ENCODE peak calls at places on chromosome 11, in nine cellular contexts. I, W, A, H, E, Y, Q, M and O are unnamed samples.

GRCh38 chr11:33835143-33835878 is 56.6 kb downstream of the LMO2 start:
- DNase-seq in Y (peak; percentile 80), E (peak; percentile 68), Q (no peak), H (no peak), I (no peak), W (no peak), M (peak; percentile 60), A (no peak), O (peak; percentile 64)

GRCh38 chr11:28834877-28835276 is 726.7 kb downstream of the METTL15 start:
- DNase-seq in I (no peak), Q (no peak), M (peak; percentile 32), E (peak; percentile 84), Y (peak; percentile 95), A (no peak), H (no peak), W (no peak), O (peak; percentile 75)

GRCh38 chr11:47560431-47560830 is 5.0 kb upstream of the PTPMT1 start:
- DNase-seq in Y (no peak), W (no peak), H (no peak), E (peak; percentile 46), A (no peak), I (no peak), M (no peak), Q (no peak), O (no peak)

GRCh38 chr11:44316388-44317240 is 6.7 kb upstream of the ALX4 start:
- DNase-seq in Y (no peak), A (no peak), W (peak; percentile 35), M (no peak), E (no peak), Q (no peak), I (no peak), H (no peak), O (no peak)

GRCh38 chr11:83662494-83662893 is 376.3 kb upstream of the CCDC90B start:
- DNase-seq in H (no peak), I (no peak), Q (no peak), W (no peak), E (no peak), Y (no peak), A (no peak), M (no peak), O (no peak)

GRCh38 chr11:63933459-63933858 is 5.3 kb upstream of the NAA40 start:
- DNase-seq in Q (no peak), Y (no peak), A (no peak), E (no peak), H (no peak), I (no peak), M (no peak), W (no peak), O (no peak)

GRCh38 chr11:110098645-110099044 is 5.5 kb downstream of the ZC3H12C start:
- DNase-seq in M (no peak), A (no peak), I (no peak), Y (no peak), E (peak; percentile 86), H (no peak), Q (no peak), W (no peak), O (no peak)

GRCh38 chr11:126189109-126189929 is 22.1 kb downstream of the RPUSD4 start:
- DNase-seq in I (no peak), Y (no peak), W (no peak), E (no peak), A (no peak), M (no peak), H (no peak), Q (no peak), O (no peak)

GRCh38 chr11:6746086-6746618 is 25.6 kb downstream of the OR2AG2 start:
- DNase-seq in Y (no peak), W (no peak), I (no peak), Q (peak; percentile 33), A (no peak), M (no peak), E (no peak), H (no peak), O (no peak)

GRCh38 chr11:77030834-77031414 is 3.3 kb upstream of the B3GNT6 start:
- DNase-seq in W (no peak), A (no peak), I (no peak), E (no peak), H (no peak), M (no peak), Q (no peak), Y (no peak), O (no peak)

GRCh38 chr11:118524757-118525465 is 2.4 kb upstream of the TTC36 start:
- DNase-seq in Q (no peak), E (no peak), H (no peak), A (no peak), W (no peak), I (no peak), M (no peak), Y (peak; percentile 13), O (no peak)

GRCh38 chr11:9808943-9809342 is 145.1 kb downstream of the SWAP70 start:
- DNase-seq in I (no peak), H (no peak), M (no peak), A (no peak), Y (peak; percentile 86), Q (no peak), W (no peak), E (no peak), O (no peak)

GRCh38 chr11:655036-655726 is 18.1 kb downstream of the DRD4 start:
- DNase-seq in A (peak; percentile 53), I (no peak), Q (no peak), Y (no peak), H (no peak), W (no peak), M (peak; percentile 39), E (peak; percentile 46), O (no peak)

GRCh38 chr11:71574418-71574817 is 8.3 kb downstream of the KRTAP5-11 start:
- DNase-seq in Y (no peak), H (no peak), M (no peak), E (no peak), I (no peak), A (no peak), W (no peak), Q (no peak), O (no peak)

GRCh38 chr11:6557063-6557462 is 46.4 kb downstream of the RRP8 start:
- DNase-seq in M (no peak), A (no peak), I (no peak), Q (no peak), W (no peak), Y (no peak), H (no peak), E (no peak), O (no peak)

GRCh38 chr11:69912161-69912910 is 93.1 kb upstream of the FGF3 start:
- DNase-seq in I (peak; percentile 12), M (no peak), Q (no peak), E (no peak), H (no peak), W (peak; percentile 24), Y (no peak), A (no peak), O (no peak)

GRCh38 chr11:80317612-80318011 is 876.8 kb upstream of the TENM4 start:
- DNase-seq in Q (no peak), H (no peak), A (no peak), Y (no peak), I (no peak), E (no peak), W (no peak), M (no peak), O (no peak)

GRCh38 chr11:24661313-24661712 is 164.5 kb downstream of the LUZP2 start:
- DNase-seq in Y (no peak), W (no peak), H (no peak), Q (no peak), M (no peak), A (no peak), I (peak; percentile 12), E (no peak), O (no peak)

GRCh38 chr11:45662096-45662664 is 3.2 kb downstream of the CHST1 start:
- DNase-seq in H (no peak), Q (no peak), Y (no peak), A (no peak), W (no peak), M (no peak), E (no peak), I (no peak), O (no peak)

GRCh38 chr11:45664376-45665205 is 831 bp downstream of the CHST1 start:
- DNase-seq in I (no peak), A (no peak), H (peak; percentile 22), Y (no peak), W (no peak), E (no peak), M (no peak), Q (no peak), O (no peak)

GRCh38 chr11:45665206-45665932 is at the start of gene CHST1:
- DNase-seq in M (no peak), E (no peak), I (peak; percentile 45), Q (no peak), H (peak; percentile 78), A (peak; percentile 65), W (peak; percentile 47), Y (peak; percentile 32), O (no peak)

GRCh38 chr11:45662665-45663485 is 2.5 kb downstream of the CHST1 start:
- DNase-seq in E (peak; percentile 13), M (peak; percentile 55), I (no peak), H (peak; percentile 33), Q (no peak), A (peak; percentile 35), Y (peak; percentile 89), W (no peak), O (peak; percentile 71)

GRCh38 chr11:45663486-45664375 is 1.7 kb downstream of the CHST1 start:
- DNase-seq in I (no peak), E (peak; percentile 44), Q (no peak), W (no peak), Y (no peak), H (no peak), A (no peak), M (no peak), O (no peak)
- H3K4me3 ChIP-seq in I (peak overlapping the region; percentile 46), E (peak overlapping the region; percentile 35), Q (no peak overlapping the region), W (no peak overlapping the region), Y (no peak overlapping the region), H (no peak overlapping the region), A (no peak overlapping the region), M (peak overlapping the region; percentile 55), O (peak overlapping the region; percentile 61)

GRCh38 chr11:96567667-96568066 is 177.9 kb downstream of the JRKL start:
- DNase-seq in H (no peak), A (no peak), W (no peak), Y (no peak), Q (no peak), I (no peak), M (no peak), E (no peak), O (no peak)

GRCh38 chr11:96567193-96567592 is 177.4 kb downstream of the JRKL start:
- DNase-seq in M (no peak), I (peak; percentile 14), E (peak; percentile 2), Q (no peak), A (no peak), W (no peak), Y (no peak), H (no peak), O (no peak)
- H3K4me3 ChIP-seq in M (no peak overlapping the region), I (peak overlapping the region; percentile 26), E (no peak overlapping the region), Q (no peak overlapping the region), A (no peak overlapping the region), W (no peak overlapping the region), Y (no peak overlapping the region), H (no peak overlapping the region), O (no peak overlapping the region)

GRCh38 chr11:55714982-55715888 is 53.2 kb downstream of the OR4C6 start:
- DNase-seq in Y (no peak), M (no peak), H (no peak), I (peak; percentile 37), A (no peak), W (no peak), Q (no peak), E (no peak), O (no peak)
- H3K4me3 ChIP-seq in Y (no peak overlapping the region), M (no peak overlapping the region), H (no peak overlapping the region), I (no peak overlapping the region), A (no peak overlapping the region), W (no peak overlapping the region), Q (no peak overlapping the region), E (no peak overlapping the region), O (no peak overlapping the region)

GRCh38 chr11:78140392-78141077 is 1.1 kb upstream of the ALG8 start:
- DNase-seq in H (peak; percentile 33), I (no peak), Y (no peak), A (no peak), Q (no peak), W (no peak), M (no peak), E (no peak), O (no peak)
- H3K4me3 ChIP-seq in H (peak overlapping the region; percentile 59), I (no peak overlapping the region), Y (peak overlapping the region; percentile 81), A (no peak overlapping the region), Q (peak overlapping the region; percentile 96), W (peak overlapping the region; percentile 78), M (peak overlapping the region; percentile 79), E (peak overlapping the region; percentile 62), O (peak overlapping the region; percentile 77)